ENCODE peak calls at places on chromosomes 7 and 10, in six cellular contexts. One of them, this sample, is unnamed.

GRCh38 chr7:128108641-128109423 is 77.6 kb upstream of the LRRC4 start:
- DNase-seq in CD8-positive, alpha-beta memory T cell: peak
- DNase-seq in memory B cell: peak
- DNase-seq in NCI-H774: no peak
- DNase-seq in brain microvascular endothelial cell: no peak
- DNase-seq in KG1: peak
- DNase-seq in this sample: no peak

GRCh38 chr7:126488043-126488442 is 764.7 kb downstream of the GRM8 start:
- DNase-seq in brain microvascular endothelial cell: no peak
- DNase-seq in NCI-H774: no peak
- DNase-seq in memory B cell: no peak
- DNase-seq in CD8-positive, alpha-beta memory T cell: no peak
- DNase-seq in KG1: no peak
- DNase-seq in this sample: no peak

GRCh38 chr7:42745357-42746022 is 166.4 kb downstream of the C7orf25 start:
- DNase-seq in KG1: no peak
- DNase-seq in brain microvascular endothelial cell: peak
- DNase-seq in memory B cell: no peak
- DNase-seq in CD8-positive, alpha-beta memory T cell: no peak
- DNase-seq in NCI-H774: no peak
- DNase-seq in this sample: no peak

GRCh38 chr7:16399916-16400895 is 21.1 kb downstream of the CRPPA start:
- DNase-seq in KG1: no peak
- DNase-seq in NCI-H774: no peak
- DNase-seq in memory B cell: no peak
- DNase-seq in CD8-positive, alpha-beta memory T cell: no peak
- DNase-seq in brain microvascular endothelial cell: no peak
- DNase-seq in this sample: peak

GRCh38 chr10:86506499-86506898 is 15.1 kb downstream of the WAPL start:
- DNase-seq in NCI-H774: no peak
- DNase-seq in CD8-positive, alpha-beta memory T cell: no peak
- DNase-seq in memory B cell: no peak
- DNase-seq in brain microvascular endothelial cell: no peak
- DNase-seq in KG1: no peak
- DNase-seq in this sample: no peak

GRCh38 chr7:47484457-47484856 is 97.5 kb downstream of the TNS3 start:
- DNase-seq in KG1: no peak
- DNase-seq in brain microvascular endothelial cell: no peak
- DNase-seq in CD8-positive, alpha-beta memory T cell: no peak
- DNase-seq in memory B cell: no peak
- DNase-seq in NCI-H774: no peak
- DNase-seq in this sample: no peak

GRCh38 chr10:14837003-14837755 is 658 bp downstream of the CDNF start:
- DNase-seq in NCI-H774: no peak
- DNase-seq in memory B cell: no peak
- DNase-seq in KG1: no peak
- DNase-seq in CD8-positive, alpha-beta memory T cell: no peak
- DNase-seq in brain microvascular endothelial cell: no peak
- DNase-seq in this sample: no peak

GRCh38 chr10:125056161-125057132 is 103.9 kb downstream of the CTBP2 start:
- DNase-seq in NCI-H774: no peak
- DNase-seq in brain microvascular endothelial cell: no peak
- DNase-seq in memory B cell: no peak
- DNase-seq in CD8-positive, alpha-beta memory T cell: no peak
- DNase-seq in KG1: no peak
- DNase-seq in this sample: no peak

GRCh38 chr7:55649238-55649637 is 76.9 kb upstream of the VOPP1 start:
- DNase-seq in memory B cell: no peak
- DNase-seq in CD8-positive, alpha-beta memory T cell: no peak
- DNase-seq in KG1: no peak
- DNase-seq in brain microvascular endothelial cell: no peak
- DNase-seq in NCI-H774: no peak
- DNase-seq in this sample: no peak

GRCh38 chr10:121501796-121502195 is 96.4 kb downstream of the FGFR2 start:
- DNase-seq in KG1: no peak
- DNase-seq in CD8-positive, alpha-beta memory T cell: no peak
- DNase-seq in memory B cell: no peak
- DNase-seq in brain microvascular endothelial cell: no peak
- DNase-seq in NCI-H774: no peak
- DNase-seq in this sample: no peak

GRCh38 chr10:116029826-116030225 is 243.2 kb downstream of the GFRA1 start:
- DNase-seq in CD8-positive, alpha-beta memory T cell: no peak
- DNase-seq in KG1: no peak
- DNase-seq in brain microvascular endothelial cell: no peak
- DNase-seq in memory B cell: no peak
- DNase-seq in NCI-H774: no peak
- DNase-seq in this sample: no peak

GRCh38 chr10:17353568-17353967 is 100.8 kb downstream of the ST8SIA6 start:
- DNase-seq in NCI-H774: no peak
- DNase-seq in brain microvascular endothelial cell: no peak
- DNase-seq in KG1: no peak
- DNase-seq in memory B cell: no peak
- DNase-seq in CD8-positive, alpha-beta memory T cell: no peak
- DNase-seq in this sample: no peak

GRCh38 chr10:30765022-30765610 is 135.6 kb upstream of the LYZL2 start:
- DNase-seq in memory B cell: no peak
- DNase-seq in CD8-positive, alpha-beta memory T cell: no peak
- DNase-seq in KG1: no peak
- DNase-seq in brain microvascular endothelial cell: no peak
- DNase-seq in NCI-H774: no peak
- DNase-seq in this sample: no peak

GRCh38 chr10:86107131-86107530 is 259.5 kb downstream of the GRID1 start:
- DNase-seq in memory B cell: no peak
- DNase-seq in KG1: no peak
- DNase-seq in brain microvascular endothelial cell: no peak
- DNase-seq in NCI-H774: no peak
- DNase-seq in CD8-positive, alpha-beta memory T cell: no peak
- DNase-seq in this sample: no peak

GRCh38 chr7:23811540-23811939 is 101.5 kb downstream of the STK31 start:
- DNase-seq in KG1: no peak
- DNase-seq in memory B cell: no peak
- DNase-seq in brain microvascular endothelial cell: no peak
- DNase-seq in CD8-positive, alpha-beta memory T cell: no peak
- DNase-seq in NCI-H774: no peak
- DNase-seq in this sample: no peak

GRCh38 chr10:9012312-9012711 is 957.8 kb downstream of the GATA3 start:
- DNase-seq in KG1: no peak
- DNase-seq in brain microvascular endothelial cell: no peak
- DNase-seq in memory B cell: no peak
- DNase-seq in NCI-H774: no peak
- DNase-seq in CD8-positive, alpha-beta memory T cell: no peak
- DNase-seq in this sample: no peak

GRCh38 chr10:72308320-72308987 is 34.7 kb downstream of the DDIT4 start:
- DNase-seq in brain microvascular endothelial cell: peak
- DNase-seq in KG1: no peak
- DNase-seq in memory B cell: no peak
- DNase-seq in NCI-H774: no peak
- DNase-seq in CD8-positive, alpha-beta memory T cell: no peak
- DNase-seq in this sample: peak

This sample was measured in fibroblast of gingiva.